ENCODE peak calls at places on chromosomes 1 and 21, in four cellular contexts. W is GM12878, Q is H1, A is K562. M is an unnamed sample.

GRCh38 chr1:25569599-25570458 is 26.4 kb downstream of the LDLRAP1 start:
- DNase-seq in W (no peak), A (no peak), Q (no peak), M (no peak)

GRCh38 chr1:226945106-226945857 is 5.2 kb downstream of the COQ8A start:
- DNase-seq in A (no peak), W (no peak), Q (no peak), M (peak; percentile 85)

GRCh38 chr1:54053745-54054437 is 483 bp downstream of the TCEANC2 start:
- DNase-seq in Q (no peak), A (no peak), W (no peak), M (no peak)

GRCh38 chr1:15902882-15903281 is 55.4 kb downstream of the SPEN start:
- DNase-seq in A (no peak), W (no peak), Q (no peak), M (no peak)

GRCh38 chr1:209202826-209203439 is 380.6 kb upstream of the CAMK1G start:
- DNase-seq in A (peak; percentile 47), Q (no peak), W (no peak), M (peak; percentile 46)

GRCh38 chr1:228875741-228876140 is 140.5 kb downstream of the RHOU start:
- DNase-seq in A (no peak), Q (no peak), W (no peak), M (no peak)

GRCh38 chr1:35539073-35539823 is 18.0 kb downstream of the KIAA0319L start:
- DNase-seq in Q (no peak), A (no peak), W (peak; percentile 75), M (no peak)

GRCh38 chr1:212247179-212247721 is 38.0 kb upstream of the PPP2R5A start:
- DNase-seq in A (peak; percentile 22), Q (no peak), W (no peak), M (peak; percentile 63)

GRCh38 chr1:225700164-225700740 is 47.3 kb upstream of the ENAH start:
- DNase-seq in Q (no peak), A (no peak), W (no peak), M (peak; percentile 100)

GRCh38 chr1:202505356-202505755 is 156.9 kb downstream of the PPP1R12B start:
- DNase-seq in W (no peak), A (no peak), Q (no peak), M (no peak)

GRCh38 chr1:185479781-185480180 is 162.7 kb upstream of the IVNS1ABP start:
- DNase-seq in A (no peak), W (no peak), Q (no peak), M (no peak)

GRCh38 chr1:178057131-178057765 is 36.7 kb upstream of the RASAL2 start:
- DNase-seq in A (no peak), Q (no peak), W (no peak), M (no peak)

GRCh38 chr1:233695901-233696300 is 82.0 kb downstream of the KCNK1 start:
- DNase-seq in W (no peak), Q (no peak), A (no peak), M (no peak)

GRCh38 chr1:70495370-70495769 is 84.3 kb downstream of the CTH start:
- DNase-seq in A (no peak), W (no peak), Q (no peak), M (no peak)

GRCh38 chr1:208242186-208242585 is 2.0 kb downstream of the PLXNA2 start:
- DNase-seq in W (no peak), Q (no peak), A (no peak), M (no peak)

GRCh38 chr1:228555074-228555989 is 68.2 kb downstream of the RNF187 start:
- DNase-seq in A (peak; percentile 21), W (no peak), Q (no peak), M (peak; percentile 44)

GRCh38 chr21:14263879-14264278 is 47.9 kb downstream of the RBM11 start:
- DNase-seq in W (no peak), Q (no peak), A (no peak), M (no peak)

GRCh38 chr21:41957991-41958766 is 4.4 kb upstream of the C2CD2 start:
- DNase-seq in W (no peak), Q (no peak), A (peak; percentile 67), M (peak; percentile 80)

GRCh38 chr1:34113887-34114286 is 51.1 kb downstream of the CSMD2 start:
- DNase-seq in W (no peak), A (no peak), Q (no peak), M (peak; percentile 10)

GRCh38 chr1:117573386-117574040 is 32.3 kb upstream of the TENT5C start:
- DNase-seq in Q (no peak), W (no peak), A (no peak), M (no peak)

GRCh38 chr1:165828581-165829329 is 1.3 kb downstream of the UCK2 start:
- DNase-seq in A (peak; percentile 61), Q (no peak), W (no peak), M (peak; percentile 82)

GRCh38 chr1:42740756-42741580 is 932 bp upstream of the CLDN19 start:
- DNase-seq in A (no peak), Q (no peak), W (no peak), M (peak; percentile 44)

GRCh38 chr1:42430751-42431150 is 25.1 kb downstream of the ZMYND12 start:
- DNase-seq in W (no peak), A (no peak), Q (no peak), M (no peak)

GRCh38 chr1:164702216-164702615 is 143.2 kb downstream of the PBX1 start:
- DNase-seq in W (no peak), A (no peak), Q (no peak), M (no peak)

GRCh38 chr1:34786521-34787325 is 5.7 kb downstream of the GJB3 start:
- DNase-seq in Q (no peak), W (peak; percentile 25), A (peak; percentile 76), M (peak; percentile 54)

GRCh38 chr1:55504306-55504706 is 289.1 kb upstream of the USP24 start:
- DNase-seq in A (no peak), W (no peak), Q (no peak), M (no peak)

GRCh38 chr1:154751690-154752089 is 118.4 kb downstream of the KCNN3 start:
- DNase-seq in W (no peak), A (no peak), Q (no peak), M (no peak)

GRCh38 chr1:243903023-243903422 is 53.0 kb upstream of the AKT3 start:
- DNase-seq in Q (no peak), A (no peak), W (no peak), M (no peak)

GRCh38 chr1:177021741-177022140 is 142.8 kb downstream of the ASTN1 start:
- DNase-seq in Q (no peak), W (no peak), A (no peak), M (no peak)

GRCh38 chr1:193187114-193187513 is 701 bp upstream of the B3GALT2 start:
- DNase-seq in A (no peak), W (no peak), Q (no peak), M (no peak)

GRCh38 chr1:193183019-193183643 is 3.3 kb downstream of the B3GALT2 start:
- DNase-seq in Q (no peak), W (no peak), A (peak; percentile 34), M (peak; percentile 39)

GRCh38 chr1:193185206-193185605 is 1.2 kb downstream of the B3GALT2 start:
- DNase-seq in W (no peak), Q (no peak), A (no peak), M (no peak)

GRCh38 chr1:193184776-193185175 is 1.6 kb downstream of the B3GALT2 start:
- DNase-seq in Q (no peak), W (no peak), A (no peak), M (no peak)

GRCh38 chr1:193185861-193186714 is at the start of gene B3GALT2:
- DNase-seq in A (no peak), W (no peak), Q (no peak), M (peak; percentile 32)
- TF ChIP-seq KDM1A in A (no peak), W (no peak), Q (no peak), M (no peak)

DNA sequence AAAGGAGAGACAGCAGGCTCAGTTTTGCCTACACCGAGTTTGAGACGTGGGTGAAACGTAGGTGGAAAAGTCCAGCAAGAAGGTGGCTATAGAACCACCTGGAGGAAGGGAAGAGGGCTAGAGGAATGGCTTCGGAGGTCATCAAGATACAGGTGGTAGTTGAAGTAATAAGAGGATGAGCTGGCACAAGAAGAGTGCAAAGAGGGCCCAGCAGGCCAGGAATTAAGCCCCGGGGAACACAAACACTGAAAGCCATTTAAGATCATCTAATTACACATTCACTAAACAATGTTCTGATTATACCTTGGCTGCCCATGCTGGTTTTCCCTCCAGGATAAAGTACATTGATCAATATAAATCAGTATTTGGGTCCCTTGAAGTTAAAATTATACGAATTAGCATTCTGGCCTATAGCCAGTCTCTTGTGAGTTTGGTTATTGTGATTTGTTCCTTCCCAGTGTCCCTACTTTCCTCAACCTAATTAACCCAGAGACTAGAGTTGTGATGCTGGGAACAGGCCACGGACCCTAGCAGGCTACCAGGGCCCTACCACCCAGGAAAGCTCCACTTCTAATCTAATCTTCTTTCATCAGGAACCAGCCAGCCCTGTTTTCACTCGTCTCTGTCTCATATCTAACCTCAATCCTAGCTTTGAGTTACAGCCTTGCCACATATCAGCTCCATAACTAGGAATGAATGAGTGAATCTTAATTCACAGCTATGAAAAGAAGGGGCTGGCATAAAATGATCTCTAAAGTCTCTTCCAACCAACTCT is 26.4 kb upstream of the PPP1R15B start:
- DNase-seq in W (no peak), Q (no peak), A (no peak), M (no peak)
- H3K4me1 ChIP-seq in W (no peaks in the 10 kb centered on the region), Q (no peaks in the 10 kb centered on the region), A (no peaks in the 10 kb centered on the region), M (peaks cover 16% of the 10 kb centered on the region)

GRCh38 chr1:46275030-46275337 is 27.4 kb downstream of the RAD54L start:
- DNase-seq in Q (no peak), A (no peak), W (no peak), M (no peak)
- H3K36me3 ChIP-seq in Q (peaks cover 90% of the 10 kb centered on the region), A (peaks cover 97% of the 10 kb centered on the region), W (peaks cover 46% of the 10 kb centered on the region), M (peaks cover 27% of the 10 kb centered on the region)

DNA sequence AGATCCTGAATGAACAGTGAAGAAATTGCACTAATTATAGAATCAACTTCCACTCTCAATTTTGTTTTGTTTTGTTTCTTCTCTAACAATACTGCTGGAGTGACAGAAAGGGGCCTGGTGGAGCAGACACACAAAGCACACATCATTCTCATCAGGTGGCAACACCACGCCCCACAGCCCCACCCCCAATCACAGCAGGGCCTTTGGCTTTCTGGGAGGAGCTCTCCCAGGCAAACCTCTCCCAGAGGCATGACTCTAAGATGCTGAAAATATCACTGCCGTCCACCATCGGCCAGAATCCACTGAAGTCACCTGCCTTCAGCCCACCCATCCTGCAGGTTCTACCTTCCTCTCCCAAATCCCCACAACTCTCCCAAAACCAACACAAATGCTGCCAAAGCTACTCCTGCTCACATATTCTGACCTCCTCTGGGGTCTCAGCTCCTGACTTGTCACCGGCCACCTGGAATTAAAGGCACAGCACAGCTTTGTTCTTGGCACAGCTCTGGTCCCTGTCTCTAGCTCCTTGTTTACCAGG is 120.7 kb downstream of the GRIK3 start:
- DNase-seq in Q (no peak), W (no peak), A (no peak), M (no peak)
- TF ChIP-seq KDM1A in Q (no peak), W (no peak), A (no peak), M (no peak)

M was measured in HepG2.